ENCODE peak calls at places on chromosomes 3 and 15, in four cellular contexts. One of them, this sample, is unnamed.

GRCh38 chr3:114850913-114851312 is 296.2 kb downstream of the ZBTB20 start:
- DNase-seq in NCI-H1105 treated with DMSO at 0.1 percent for 48 hours: no peak
- DNase-seq in EL: peak; percentile 6
- DNase-seq in NCI-H1417: no peak
- DNase-seq in this sample: peak; percentile 38

GRCh38 chr3:122101646-122102045 is 46.5 kb downstream of the CD86 start:
- DNase-seq in NCI-H1105 treated with DMSO at 0.1 percent for 48 hours: peak; percentile 86
- DNase-seq in EL: peak; percentile 57
- DNase-seq in NCI-H1417: peak; percentile 87
- DNase-seq in this sample: peak; percentile 68

GRCh38 chr3:13073042-13073906 is at the start of gene IQSEC1:
- DNase-seq in NCI-H1105 treated with DMSO at 0.1 percent for 48 hours: peak; percentile 56
- DNase-seq in EL: peak; percentile 12
- DNase-seq in NCI-H1417: peak; percentile 88
- DNase-seq in this sample: peak; percentile 90

GRCh38 chr15:31260646-31261265 is 65.9 kb upstream of the KLF13 start:
- DNase-seq in NCI-H1105 treated with DMSO at 0.1 percent for 48 hours: no peak
- DNase-seq in EL: no peak
- DNase-seq in NCI-H1417: no peak
- DNase-seq in this sample: no peak

GRCh38 chr3:61927332-61927731 is 366.0 kb downstream of the PTPRG start:
- DNase-seq in NCI-H1105 treated with DMSO at 0.1 percent for 48 hours: no peak
- DNase-seq in EL: peak; percentile 49
- DNase-seq in NCI-H1417: no peak
- DNase-seq in this sample: no peak

GRCh38 chr3:56787784-56788256 is 13.9 kb downstream of the ARHGEF3 start:
- DNase-seq in NCI-H1105 treated with DMSO at 0.1 percent for 48 hours: no peak
- DNase-seq in EL: no peak
- DNase-seq in NCI-H1417: no peak
- DNase-seq in this sample: no peak

GRCh38 chr3:178483704-178484103 is 52.5 kb upstream of the KCNMB2 start:
- DNase-seq in NCI-H1105 treated with DMSO at 0.1 percent for 48 hours: no peak
- DNase-seq in EL: no peak
- DNase-seq in NCI-H1417: no peak
- DNase-seq in this sample: no peak

GRCh38 chr3:65508743-65509422 is 529.8 kb downstream of the MAGI1 start:
- DNase-seq in NCI-H1105 treated with DMSO at 0.1 percent for 48 hours: no peak
- DNase-seq in EL: no peak
- DNase-seq in NCI-H1417: peak; percentile 31
- DNase-seq in this sample: peak; percentile 30

GRCh38 chr15:48373855-48374421 is 42.7 kb downstream of the DUT start:
- DNase-seq in NCI-H1105 treated with DMSO at 0.1 percent for 48 hours: no peak
- DNase-seq in EL: peak; percentile 81
- DNase-seq in NCI-H1417: no peak
- DNase-seq in this sample: peak; percentile 58

GRCh38 chr3:5431811-5432378 is 244.4 kb downstream of the EDEM1 start:
- DNase-seq in NCI-H1105 treated with DMSO at 0.1 percent for 48 hours: no peak
- DNase-seq in EL: no peak
- DNase-seq in NCI-H1417: no peak
- DNase-seq in this sample: no peak

GRCh38 chr3:168251371-168251770 is 155.6 kb upstream of the GOLIM4 start:
- DNase-seq in NCI-H1105 treated with DMSO at 0.1 percent for 48 hours: no peak
- DNase-seq in EL: no peak
- DNase-seq in NCI-H1417: peak; percentile 38
- DNase-seq in this sample: peak; percentile 60

GRCh38 chr3:190972840-190973270 is 110.4 kb upstream of the GMNC start:
- DNase-seq in NCI-H1105 treated with DMSO at 0.1 percent for 48 hours: no peak
- DNase-seq in EL: peak; percentile 68
- DNase-seq in NCI-H1417: no peak
- DNase-seq in this sample: peak; percentile 7

GRCh38 chr15:32113224-32113623 is 82.9 kb downstream of the CHRNA7 start:
- DNase-seq in NCI-H1105 treated with DMSO at 0.1 percent for 48 hours: no peak
- DNase-seq in EL: no peak
- DNase-seq in NCI-H1417: no peak
- DNase-seq in this sample: no peak

GRCh38 chr3:132726341-132726823 is 4.2 kb upstream of the NPHP3 start:
- DNase-seq in NCI-H1105 treated with DMSO at 0.1 percent for 48 hours: peak; percentile 84
- DNase-seq in EL: peak; percentile 42
- DNase-seq in NCI-H1417: peak; percentile 77
- DNase-seq in this sample: peak; percentile 31

GRCh38 chr15:89413877-89414276 is 79.3 kb upstream of the POLG start:
- DNase-seq in NCI-H1105 treated with DMSO at 0.1 percent for 48 hours: no peak
- DNase-seq in EL: no peak
- DNase-seq in NCI-H1417: no peak
- DNase-seq in this sample: no peak

GRCh38 chr3:154690413-154690812 is 260.4 kb upstream of the GPR149 start:
- DNase-seq in NCI-H1105 treated with DMSO at 0.1 percent for 48 hours: no peak
- DNase-seq in EL: no peak
- DNase-seq in NCI-H1417: no peak
- DNase-seq in this sample: no peak

GRCh38 chr3:136835079-136835816 is 16.3 kb downstream of the SLC35G2 start:
- DNase-seq in NCI-H1105 treated with DMSO at 0.1 percent for 48 hours: no peak
- DNase-seq in EL: no peak
- DNase-seq in NCI-H1417: no peak
- DNase-seq in this sample: no peak

GRCh38 chr15:99986297-99987118 is 253.3 kb upstream of the LYSMD4 start:
- DNase-seq in NCI-H1105 treated with DMSO at 0.1 percent for 48 hours: no peak
- DNase-seq in EL: no peak
- DNase-seq in NCI-H1417: no peak
- DNase-seq in this sample: no peak

GRCh38 chr3:123621510-123622189 is 36.8 kb upstream of the HACD2 start:
- DNase-seq in NCI-H1105 treated with DMSO at 0.1 percent for 48 hours: no peak
- DNase-seq in EL: no peak
- DNase-seq in NCI-H1417: no peak
- DNase-seq in this sample: no peak

GRCh38 chr15:26081758-26082068 is 218.6 kb upstream of the ATP10A start:
- DNase-seq in NCI-H1105 treated with DMSO at 0.1 percent for 48 hours: no peak
- DNase-seq in EL: no peak
- DNase-seq in NCI-H1417: no peak
- DNase-seq in this sample: peak; percentile 66

GRCh38 chr3:197795200-197795599 is 4.1 kb downstream of the LRCH3 start:
- DNase-seq in NCI-H1105 treated with DMSO at 0.1 percent for 48 hours: no peak
- DNase-seq in EL: peak; percentile 75
- DNase-seq in NCI-H1417: no peak
- DNase-seq in this sample: no peak

GRCh38 chr15:73800662-73801345 is 47.7 kb upstream of the INSYN1 start:
- DNase-seq in NCI-H1105 treated with DMSO at 0.1 percent for 48 hours: no peak
- DNase-seq in EL: peak; percentile 79
- DNase-seq in NCI-H1417: no peak
- DNase-seq in this sample: no peak

GRCh38 chr3:8457039-8457438 is 44.6 kb upstream of the LMCD1 start:
- DNase-seq in NCI-H1105 treated with DMSO at 0.1 percent for 48 hours: no peak
- DNase-seq in EL: peak; percentile 72
- DNase-seq in NCI-H1417: no peak
- DNase-seq in this sample: no peak

GRCh38 chr3:32685604-32686185 is 707 bp downstream of the CNOT10 start:
- DNase-seq in NCI-H1105 treated with DMSO at 0.1 percent for 48 hours: no peak
- DNase-seq in EL: no peak
- DNase-seq in NCI-H1417: no peak
- DNase-seq in this sample: peak; percentile 38

GRCh38 chr3:34285465-34286188 is 487.2 kb downstream of the PDCD6IP start:
- DNase-seq in NCI-H1105 treated with DMSO at 0.1 percent for 48 hours: no peak
- DNase-seq in EL: no peak
- DNase-seq in NCI-H1417: peak; percentile 15
- DNase-seq in this sample: peak; percentile 55

GRCh38 chr15:85527907-85528306 is 147.5 kb downstream of the AKAP13 start:
- DNase-seq in NCI-H1105 treated with DMSO at 0.1 percent for 48 hours: no peak
- DNase-seq in EL: peak; percentile 29
- DNase-seq in NCI-H1417: peak; percentile 55
- DNase-seq in this sample: no peak

GRCh38 chr3:127744216-127744815 is 71.6 kb downstream of the ABTB1 start:
- DNase-seq in NCI-H1105 treated with DMSO at 0.1 percent for 48 hours: no peak
- DNase-seq in EL: no peak
- DNase-seq in NCI-H1417: no peak
- DNase-seq in this sample: no peak

GRCh38 chr15:67248106-67248505 is 6.4 kb downstream of the AAGAB start:
- DNase-seq in NCI-H1105 treated with DMSO at 0.1 percent for 48 hours: no peak
- DNase-seq in EL: no peak
- DNase-seq in NCI-H1417: no peak
- DNase-seq in this sample: no peak